ENCODE peak calls at places on chromosomes 7 and 10, in ten cellular contexts. W is GM12864, B is neural progenitor cell, K is cardiac muscle cell, R is nephron progenitor cell, J is right lobe of liver, H is fibroblast of lung, A is adrenal gland, M is astrocyte of the spinal cord, E is osteocyte. Z is an unnamed sample.
A peak's percentile ranks its signal among the peaks of the same experiment; 100 is the strongest.

GRCh38 chr7:116769541-116769940 is 92.8 kb upstream of the CAPZA2 start:
- DNase-seq in K (no peak), B (no peak), J (no peak), M (no peak), E (no peak), A (no peak), H (no peak), W (no peak), R (no peak), Z (no peak)

GRCh38 chr10:4801405-4801804 is 24.6 kb upstream of the AKR1E2 start:
- DNase-seq in B (peak; percentile 10), R (no peak), J (no peak), H (no peak), M (no peak), E (no peak), W (no peak), K (no peak), A (no peak), Z (no peak)

GRCh38 chr7:127657500-127657899 is 5.5 kb downstream of the SND1 start:
- DNase-seq in B (no peak), H (no peak), E (no peak), R (no peak), M (no peak), W (no peak), K (no peak), A (no peak), J (no peak), Z (no peak)

GRCh38 chr7:3495530-3495929 is 194.5 kb downstream of the SDK1 start:
- DNase-seq in W (no peak), A (no peak), J (no peak), M (no peak), K (peak; percentile 32), B (no peak), H (no peak), E (no peak), R (no peak), Z (no peak)

GRCh38 chr7:126485791-126486190 is 767.0 kb downstream of the GRM8 start:
- DNase-seq in R (no peak), M (no peak), B (no peak), H (no peak), J (no peak), A (no peak), K (no peak), E (no peak), W (no peak), Z (no peak)

GRCh38 chr10:133166828-133167692 is 7.0 kb downstream of the KNDC1 start:
- DNase-seq in B (no peak), H (no peak), R (no peak), K (peak; percentile 20), W (no peak), A (no peak), M (no peak), J (no peak), E (peak; percentile 83), Z (no peak)

GRCh38 chr7:158103378-158103777 is 484.2 kb downstream of the PTPRN2 start:
- DNase-seq in R (no peak), M (no peak), H (no peak), E (peak; percentile 59), B (no peak), A (no peak), K (no peak), W (no peak), J (no peak), Z (no peak)

GRCh38 chr10:118471863-118472262 is 123.6 kb downstream of the PRLHR start:
- DNase-seq in W (no peak), E (no peak), K (peak; percentile 15), A (no peak), M (peak; percentile 50), J (no peak), H (peak; percentile 57), B (no peak), R (no peak), Z (peak; percentile 81)

GRCh38 chr7:55006499-55006898 is 12.3 kb upstream of the EGFR start:
- DNase-seq in K (no peak), W (no peak), J (no peak), R (no peak), A (no peak), H (no peak), M (no peak), E (no peak), B (no peak), Z (no peak)

GRCh38 chr7:94080551-94080950 is 76.4 kb upstream of the BET1 start:
- DNase-seq in W (no peak), B (no peak), H (peak; percentile 70), A (no peak), J (no peak), M (no peak), K (no peak), R (no peak), E (no peak), Z (no peak)

GRCh38 chr10:100341953-100342626 is 4.9 kb upstream of the SCD start:
- DNase-seq in B (peak; percentile 74), A (peak; percentile 81), E (no peak), M (peak; percentile 60), W (no peak), R (peak; percentile 53), H (peak; percentile 47), K (peak; percentile 76), J (peak; percentile 57), Z (peak; percentile 76)

DNA sequence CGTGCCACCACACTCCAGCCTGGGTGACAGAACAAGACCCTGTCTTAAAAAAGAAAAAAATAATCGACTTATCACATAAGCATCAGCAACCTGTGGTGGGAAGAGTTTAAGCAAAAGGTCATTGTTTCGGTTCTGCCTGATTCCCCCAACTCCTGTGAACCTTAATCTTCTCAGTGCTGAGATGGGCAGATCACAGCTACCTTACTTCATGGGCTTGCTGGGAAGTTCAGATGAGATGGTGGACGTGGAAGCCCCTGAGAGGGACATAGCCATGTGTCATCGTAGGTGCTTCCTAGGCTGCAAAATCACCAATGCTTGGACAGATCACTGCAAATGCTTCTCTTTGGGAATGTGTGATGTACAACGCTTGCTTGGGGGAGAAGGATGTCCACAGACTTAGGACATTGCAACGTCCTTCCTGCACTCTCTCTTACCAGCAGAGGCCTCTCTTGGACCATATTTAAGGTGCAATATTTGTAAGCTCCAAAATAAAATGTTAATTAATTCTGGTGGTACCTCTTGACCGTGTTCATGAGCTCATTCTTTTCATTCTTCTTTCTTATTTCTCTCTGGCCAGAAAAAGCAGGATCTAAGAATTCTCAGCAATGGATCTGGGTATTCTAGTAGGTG is 8.6 kb downstream of the GJD4 start:
- DNase-seq in M (peak; percentile 37), E (no peak), A (no peak), J (no peak), B (peak; percentile 39), W (no peak), R (no peak), H (peak; percentile 32), K (peak; percentile 55), Z (peak; percentile 4)
- TF ChIP-seq CTCF in M (peak; percentile 62), E (peak; percentile 64), A (peak; percentile 16), J (peak; percentile 20), B (peak; percentile 60), W (peak; percentile 10), R (no peak), H (peak; percentile 50), K (peak; percentile 44), Z (peak; percentile 45)

GRCh38 chr7:142298009-142298408 is 40.2 kb upstream of the PRSS58 start:
- DNase-seq in H (no peak), K (no peak), R (no peak), W (no peak), B (peak; percentile 68), J (no peak), E (no peak), A (no peak), M (no peak), Z (no peak)
- TF ChIP-seq CTCF in H (no peak), K (no peak), R (peak; percentile 12), W (peak; percentile 40), B (peak; percentile 53), J (no peak), E (no peak), A (no peak), M (peak; percentile 17), Z (no peak)

DNA sequence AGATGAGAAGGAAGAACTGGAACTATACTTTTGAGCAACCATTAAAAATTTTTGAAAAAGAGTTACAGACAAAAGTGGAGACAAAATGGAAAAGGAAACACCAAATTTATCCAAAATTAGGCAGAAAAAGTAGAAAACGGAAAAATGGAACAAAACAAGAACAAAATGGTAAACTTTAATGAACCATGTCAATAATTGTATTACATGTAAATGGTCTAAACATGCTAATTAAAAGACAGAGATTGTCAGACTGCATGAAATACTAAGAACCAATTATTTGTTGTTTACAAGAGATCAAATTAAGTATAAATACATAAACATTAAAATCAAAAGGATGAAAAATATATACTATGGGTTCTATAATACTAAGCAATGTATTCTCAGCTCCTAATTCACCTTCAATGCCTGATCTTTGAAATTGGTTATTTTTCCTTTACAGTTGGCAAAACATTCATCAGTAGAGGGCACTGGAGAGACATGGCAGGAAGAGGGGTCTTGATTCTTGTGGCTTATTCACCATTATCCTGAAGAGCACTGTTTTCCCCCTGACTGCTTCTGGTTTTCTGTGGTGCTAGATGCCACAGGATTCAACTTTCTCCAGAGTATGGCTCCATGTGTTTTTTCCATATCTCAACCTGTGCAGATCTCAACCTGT is 124.9 kb downstream of the ELFN1 start:
- DNase-seq in R (no peak), K (no peak), H (peak; percentile 7), B (no peak), A (no peak), M (no peak), J (no peak), W (no peak), E (no peak), Z (peak; percentile 26)
- TF ChIP-seq CTCF in R (no peak), K (peak; percentile 21), H (peak; percentile 23), B (peak; percentile 39), A (no peak), M (peak; percentile 24), J (peak; percentile 18), W (peak; percentile 26), E (peak; percentile 22), Z (peak; percentile 16)

GRCh38 chr7:23100697-23101096 is 4.9 kb upstream of the KLHL7 start:
- DNase-seq in M (no peak), H (no peak), K (no peak), W (no peak), J (no peak), B (peak; percentile 48), E (no peak), A (no peak), R (no peak), Z (no peak)
- TF ChIP-seq CTCF in M (no peak), H (no peak), K (no peak), W (no peak), J (no peak), B (peak; percentile 48), E (no peak), A (no peak), R (no peak), Z (no peak)

GRCh38 chr10:63798599-63799498 is 277.6 kb downstream of the REEP3 start:
- DNase-seq in A (peak; percentile 68), K (peak; percentile 93), R (no peak), W (no peak), M (peak; percentile 98), E (no peak), H (peak; percentile 98), J (peak; percentile 45), B (no peak), Z (peak; percentile 60)
- TF ChIP-seq CTCF in A (no peak), K (no peak), R (no peak), W (no peak), M (peak; percentile 27), E (peak; percentile 51), H (no peak), J (no peak), B (no peak), Z (no peak)

DNA sequence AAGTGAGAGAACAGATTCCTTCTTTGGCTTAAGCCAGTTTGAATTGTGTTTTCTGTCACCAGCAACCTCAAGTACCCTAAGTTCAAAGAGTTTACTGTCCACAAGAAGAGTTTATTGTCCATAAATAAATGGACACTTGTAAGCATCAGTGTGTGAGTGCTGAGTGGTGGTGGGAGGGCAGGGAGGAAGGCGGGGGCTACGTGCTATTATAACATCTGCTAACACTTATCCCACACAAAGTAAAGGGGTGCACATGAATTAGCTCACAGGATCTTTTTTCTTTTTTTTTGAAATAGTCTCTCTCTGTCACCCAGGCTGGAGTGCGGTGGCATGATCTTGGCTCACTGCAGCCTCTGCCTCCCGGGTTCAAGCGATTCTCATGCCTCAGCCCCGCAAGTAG is 87.2 kb downstream of the MICALL2 start:
- DNase-seq in B (no peak), K (no peak), W (no peak), R (no peak), E (no peak), J (no peak), M (no peak), H (no peak), A (no peak), Z (no peak)
- TF ChIP-seq CTCF in B (no peak), K (no peak), W (no peak), R (no peak), E (no peak), J (no peak), M (no peak), H (no peak), A (no peak), Z (no peak)